ENCODE peak calls at places on chromosomes 1 and 21, in four cellular contexts. T is cardiac fibroblast, W is right atrium auricular region, G is GM12864. M is an unnamed sample.
A peak's percentile ranks its signal among the peaks of the same experiment; 100 is the strongest.

GRCh38 chr21:44875341-44875740 is 1.9 kb upstream of the PTTG1IP start:
- DNase-seq in W (no peak), T (peak; percentile 66), G (no peak), M (no peak)

GRCh38 chr21:19684328-19684727 is 1280.7 kb upstream of the TMPRSS15 start:
- DNase-seq in G (no peak), T (no peak), W (no peak), M (no peak)

GRCh38 chr1:169513208-169513607 is 27.5 kb upstream of the SLC19A2 start:
- DNase-seq in G (no peak), W (no peak), T (peak; percentile 81), M (no peak)

GRCh38 chr1:62725981-62726588 is 37.9 kb upstream of the DOCK7 start:
- DNase-seq in G (no peak), T (no peak), W (no peak), M (no peak)

GRCh38 chr1:61754545-61754944 is 12.3 kb downstream of the PATJ start:
- DNase-seq in W (no peak), T (no peak), G (no peak), M (no peak)

GRCh38 chr1:167455786-167456446 is 62.4 kb downstream of the CD247 start:
- DNase-seq in G (no peak), T (peak; percentile 2), W (no peak), M (peak; percentile 55)

GRCh38 chr1:219931033-219931432 is 2.7 kb upstream of the SLC30A10 start:
- DNase-seq in W (no peak), T (no peak), G (no peak), M (no peak)

GRCh38 chr1:172203135-172203823 is 217.2 kb upstream of the C1orf105 start:
- DNase-seq in G (no peak), W (no peak), T (peak; percentile 20), M (no peak)

GRCh38 chr1:1591452-1591851 is 8.5 kb downstream of the FNDC10 start:
- DNase-seq in W (no peak), T (no peak), G (no peak), M (no peak)

GRCh38 chr1:44170281-44170823 is 28.9 kb upstream of the KLF18 start:
- DNase-seq in T (peak; percentile 72), G (no peak), W (no peak), M (no peak)

GRCh38 chr1:38555594-38555993 is 304.0 kb downstream of the RRAGC start:
- DNase-seq in G (no peak), T (no peak), W (no peak), M (no peak)

GRCh38 chr1:151520359-151520758 is 9.2 kb downstream of the CGN start:
- DNase-seq in G (no peak), T (no peak), W (no peak), M (no peak)

GRCh38 chr1:115082949-115083348 is 6.4 kb downstream of the TSPAN2 start:
- DNase-seq in T (no peak), G (no peak), W (no peak), M (no peak)

GRCh38 chr1:15383810-15384209 is 25.9 kb upstream of the EFHD2 start:
- DNase-seq in T (no peak), W (no peak), G (no peak), M (no peak)

GRCh38 chr1:15385420-15385819 is 24.3 kb upstream of the EFHD2 start:
- DNase-seq in W (no peak), T (no peak), G (no peak), M (no peak)

GRCh38 chr1:15386128-15386824 is 23.4 kb upstream of the EFHD2 start:
- DNase-seq in G (no peak), T (no peak), W (no peak), M (no peak)

GRCh38 chr1:15382601-15383518 is 26.8 kb upstream of the EFHD2 start:
- DNase-seq in T (no peak), G (no peak), W (no peak), M (no peak)

GRCh38 chr1:15384301-15384901 is 25.3 kb upstream of the EFHD2 start:
- DNase-seq in W (no peak), G (peak; percentile 15), T (peak; percentile 10), M (peak; percentile 78)
- TF ChIP-seq CTCF in W (no peak), G (no peak), T (no peak), M (no peak)

GRCh38 chr1:192807968-192808587 is 761 bp upstream of the RGS2 start:
- DNase-seq in G (no peak), W (peak; percentile 69), T (peak; percentile 73), M (no peak)

GRCh38 chr1:192807221-192807967 is 1.4 kb upstream of the RGS2 start:
- DNase-seq in T (peak; percentile 62), G (no peak), W (no peak), M (peak; percentile 18)

GRCh38 chr1:192809286-192810252 is 730 bp downstream of the RGS2 start:
- DNase-seq in G (no peak), T (peak; percentile 72), W (peak; percentile 73), M (no peak)

GRCh38 chr1:192810253-192810880 is 1.5 kb downstream of the RGS2 start:
- DNase-seq in T (peak; percentile 20), G (no peak), W (no peak), M (peak; percentile 18)

GRCh38 chr1:192808588-192809285 is at the start of gene RGS2:
- DNase-seq in W (peak; percentile 96), G (peak; percentile 49), T (peak; percentile 92), M (peak; percentile 91)
- TF ChIP-seq CTCF in W (peak; percentile 13), G (peak; percentile 3), T (no peak), M (peak; percentile 28)

GRCh38 chr1:227465256-227465655 is 98.1 kb upstream of the ZNF678 start:
- DNase-seq in G (no peak), W (no peak), T (no peak), M (no peak)
- TF ChIP-seq CTCF in G (peak; percentile 17), W (no peak), T (no peak), M (no peak)

DNA sequence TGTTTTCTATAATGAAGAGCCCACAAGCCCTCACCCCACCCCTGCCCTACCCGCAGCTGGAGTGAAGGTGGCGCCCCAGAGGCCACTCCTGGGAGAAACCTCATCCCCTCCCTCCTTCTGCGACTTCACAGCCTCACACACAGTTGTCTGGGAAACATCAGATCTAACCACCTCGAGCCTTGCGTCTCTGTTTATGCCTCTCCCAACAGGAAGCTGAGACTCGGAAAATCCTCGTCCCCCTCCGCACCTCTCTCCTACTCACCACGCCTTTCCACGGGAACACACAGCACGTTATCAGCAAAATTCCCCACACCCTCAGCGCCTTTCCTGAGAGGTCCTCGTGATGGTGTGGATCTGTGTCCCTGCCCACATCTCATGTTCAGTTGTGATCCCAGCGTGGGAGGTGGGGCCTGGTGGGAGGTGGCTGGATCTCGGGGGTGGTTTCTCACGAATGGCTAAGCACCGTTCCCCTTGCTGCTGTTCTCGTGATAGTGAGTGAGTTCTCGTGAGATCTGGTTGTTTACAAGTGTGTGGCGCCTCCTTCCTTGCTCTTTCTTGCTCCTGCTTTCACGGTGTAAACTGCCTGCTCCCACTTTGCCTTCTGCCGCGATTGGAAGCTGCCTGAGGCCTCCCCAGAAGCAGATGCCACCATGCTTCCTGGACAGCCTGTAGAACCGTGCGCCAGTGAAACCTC is 190.6 kb downstream of the KIF26B start:
- DNase-seq in W (no peak), G (no peak), T (no peak), M (no peak)
- TF ChIP-seq CTCF in W (no peak), G (no peak), T (no peak), M (no peak)

GRCh38 chr1:156894711-156895407 is 1.3 kb downstream of the PEAR1 start:
- DNase-seq in W (peak; percentile 66), G (no peak), T (peak; percentile 63), M (no peak)

GRCh38 chr1:156894001-156894400 is 483 bp downstream of the PEAR1 start:
- DNase-seq in W (no peak), G (no peak), T (peak; percentile 32), M (no peak)

GRCh38 chr1:156892190-156893047 is 1.1 kb upstream of the PEAR1 start:
- DNase-seq in G (peak; percentile 39), T (peak; percentile 90), W (peak; percentile 90), M (peak; percentile 89)

GRCh38 chr1:156895408-156895874 is 1.9 kb downstream of the PEAR1 start:
- DNase-seq in W (no peak), G (no peak), T (peak; percentile 59), M (no peak)

GRCh38 chr1:156893048-156893953 is at the start of gene PEAR1:
- DNase-seq in T (peak; percentile 44), G (no peak), W (peak; percentile 66), M (no peak)
- TF ChIP-seq CTCF in T (no peak), G (no peak), W (no peak), M (no peak)

GRCh38 chr1:202156590-202156989 is 3.8 kb downstream of the PTPN7 start:
- DNase-seq in W (no peak), T (no peak), G (no peak), M (no peak)
- TF ChIP-seq CTCF in W (no peak), T (no peak), G (no peak), M (no peak)

GRCh38 chr1:56340977-56341376 is 238.4 kb downstream of the PLPP3 start:
- DNase-seq in W (no peak), T (no peak), G (no peak), M (no peak)

GRCh38 chr1:56339786-56340465 is 239.4 kb downstream of the PLPP3 start:
- DNase-seq in T (no peak), W (no peak), G (no peak), M (no peak)

GRCh38 chr1:56345826-56346225 is 233.5 kb downstream of the PLPP3 start:
- DNase-seq in W (no peak), G (no peak), T (no peak), M (no peak)
- TF ChIP-seq CTCF in W (no peak), G (no peak), T (no peak), M (no peak)

GRCh38 chr1:228756457-228756856 is 21.2 kb downstream of the RHOU start:
- DNase-seq in G (no peak), T (no peak), W (no peak), M (no peak)
- TF ChIP-seq CTCF in G (no peak), T (no peak), W (no peak), M (no peak)

GRCh38 chr1:185287451-185287850 is 29.6 kb downstream of the IVNS1ABP start:
- DNase-seq in W (no peak), G (no peak), T (no peak), M (no peak)
- TF ChIP-seq CTCF in W (no peak), G (no peak), T (no peak), M (no peak)

GRCh38 chr21:26844258-26845065 is 747 bp downstream of the ADAMTS1 start:
- DNase-seq in G (no peak), T (peak; percentile 54), W (no peak), M (no peak)
- TF ChIP-seq CTCF in G (no peak), T (no peak), W (no peak), M (no peak)

M was measured in GM10248.